ENCODE peak calls at places on chromosomes 5 and 9, in nine cellular contexts. P, X, O, N, E, R, Y, U and M are unnamed samples.

GRCh38 chr9:87518702-87519335 is 21.2 kb downstream of the DAPK1 start:
- DNase-seq in P (peak; percentile 75), X (peak; percentile 61), O (no peak), N (no peak), E (peak; percentile 67), R (peak; percentile 56), Y (no peak), U (no peak), M (no peak)

GRCh38 chr5:57836331-57836730 is 353.7 kb upstream of the ACTBL2 start:
- DNase-seq in P (no peak), X (no peak), O (no peak), N (no peak), E (no peak), R (no peak), Y (no peak), U (no peak), M (no peak)

GRCh38 chr5:143176048-143176447 is 227.4 kb downstream of the NR3C1 start:
- DNase-seq in P (no peak), X (no peak), O (no peak), N (no peak), E (no peak), R (no peak), Y (no peak), U (no peak), M (no peak)

GRCh38 chr9:4021621-4022213 is 278.2 kb downstream of the GLIS3 start:
- DNase-seq in P (no peak), X (no peak), O (no peak), N (no peak), E (no peak), R (no peak), Y (no peak), U (no peak), M (no peak)

GRCh38 chr9:79663878-79664277 is 92.1 kb downstream of the TLE4 start:
- DNase-seq in P (no peak), X (no peak), O (no peak), N (no peak), E (no peak), R (no peak), Y (no peak), U (no peak), M (no peak)

GRCh38 chr5:172887735-172888134 is 53.7 kb downstream of the ERGIC1 start:
- DNase-seq in P (peak; percentile 82), X (no peak), O (no peak), N (no peak), E (no peak), R (no peak), Y (peak; percentile 96), U (peak; percentile 82), M (no peak)

GRCh38 chr5:140553657-140554056 is 3.6 kb downstream of the SRA1 start:
- DNase-seq in P (no peak), X (no peak), O (no peak), N (peak; percentile 80), E (no peak), R (no peak), Y (no peak), U (no peak), M (no peak)

GRCh38 chr5:138900281-138900965 is 25.3 kb upstream of the LRRTM2 start:
- DNase-seq in P (peak; percentile 43), X (no peak), O (no peak), N (peak; percentile 76), E (no peak), R (no peak), Y (peak; percentile 69), U (no peak), M (no peak)

GRCh38 chr5:82349651-82350050 is 71.5 kb upstream of the RPS23 start:
- DNase-seq in P (no peak), X (no peak), O (peak; percentile 87), N (no peak), E (no peak), R (no peak), Y (no peak), U (no peak), M (no peak)

GRCh38 chr5:179763215-179763945 is 30.4 kb upstream of the LTC4S start:
- DNase-seq in P (peak; percentile 92), X (peak; percentile 78), O (no peak), N (peak; percentile 75), E (peak; percentile 64), R (peak; percentile 71), Y (peak; percentile 81), U (peak; percentile 73), M (peak; percentile 82)

GRCh38 chr9:126057461-126057860 is 269.2 kb upstream of the MVB12B start:
- DNase-seq in P (no peak), X (no peak), O (no peak), N (no peak), E (no peak), R (no peak), Y (no peak), U (peak; percentile 51), M (no peak)

GRCh38 chr9:122580360-122580759 is 2.8 kb downstream of the OR1L8 start:
- DNase-seq in P (no peak), X (no peak), O (no peak), N (peak; percentile 55), E (no peak), R (no peak), Y (peak; percentile 53), U (no peak), M (no peak)

GRCh38 chr5:108381034-108381954 is 604 bp downstream of the FBXL17 start:
- DNase-seq in P (peak; percentile 61), X (peak; percentile 78), O (peak; percentile 76), N (peak; percentile 78), E (peak; percentile 81), R (peak; percentile 84), Y (peak; percentile 62), U (peak; percentile 93), M (peak; percentile 80)

GRCh38 chr5:351911-352225 is 30.4 kb downstream of the AHRR start:
- DNase-seq in P (no peak), X (no peak), O (no peak), N (no peak), E (peak; percentile 21), R (no peak), Y (no peak), U (no peak), M (no peak)

GRCh38 chr9:114694719-114695269 is 12.8 kb upstream of the TEX48 start:
- DNase-seq in P (no peak), X (no peak), O (no peak), N (no peak), E (no peak), R (no peak), Y (no peak), U (no peak), M (no peak)

GRCh38 chr9:35609001-35609819 is 4.1 kb downstream of the TESK1 start:
- DNase-seq in P (no peak), X (no peak), O (no peak), N (no peak), E (no peak), R (no peak), Y (no peak), U (peak; percentile 76), M (no peak)

GRCh38 chr5:107378218-107378899 is 292.4 kb downstream of the EFNA5 start:
- DNase-seq in P (peak; percentile 12), X (no peak), O (no peak), N (peak; percentile 19), E (no peak), R (no peak), Y (no peak), U (no peak), M (peak; percentile 20)

GRCh38 chr5:112784726-112785125 is 47.0 kb downstream of the APC start:
- DNase-seq in P (peak; percentile 63), X (peak; percentile 17), O (no peak), N (no peak), E (no peak), R (no peak), Y (no peak), U (no peak), M (no peak)

GRCh38 chr9:131198316-131198715 is 72.9 kb downstream of the NUP214 start:
- DNase-seq in P (no peak), X (no peak), O (no peak), N (no peak), E (no peak), R (no peak), Y (no peak), U (no peak), M (no peak)
- H3K36me3 ChIP-seq in P (peaks cover 17% of the 10 kb centered on the region), X (peaks cover 35% of the 10 kb centered on the region), O (peaks cover 50% of the 10 kb centered on the region), N (peaks cover 29% of the 10 kb centered on the region), E (peaks cover 31% of the 10 kb centered on the region), R (peaks cover 66% of the 10 kb centered on the region), Y (peaks cover 71% of the 10 kb centered on the region), U (peaks cover 19% of the 10 kb centered on the region), M (peaks cover 5% of the 10 kb centered on the region)

GRCh38 chr5:177492841-177493240 is 4.6 kb downstream of the PDLIM7 start:
- DNase-seq in P (no peak), X (no peak), O (no peak), N (no peak), E (no peak), R (no peak), Y (no peak), U (no peak), M (no peak)
- H3K36me3 ChIP-seq in P (peaks cover 62% of the 10 kb centered on the region), X (no peaks in the 10 kb centered on the region), O (peaks cover 35% of the 10 kb centered on the region), N (peaks cover 13% of the 10 kb centered on the region), E (peaks cover 5% of the 10 kb centered on the region), R (peaks cover 19% of the 10 kb centered on the region), Y (peaks cover 70% of the 10 kb centered on the region), U (peaks cover 12% of the 10 kb centered on the region), M (peaks cover 4% of the 10 kb centered on the region)

GRCh38 chr5:150750469-150750868 is 8.3 kb downstream of the DCTN4 start:
- DNase-seq in P (no peak), X (no peak), O (no peak), N (no peak), E (no peak), R (no peak), Y (no peak), U (no peak), M (no peak)

GRCh38 chr5:150753863-150754262 is 5.0 kb downstream of the DCTN4 start:
- DNase-seq in P (no peak), X (no peak), O (no peak), N (no peak), E (no peak), R (no peak), Y (no peak), U (no peak), M (no peak)

GRCh38 chr5:150751096-150751891 is 7.5 kb downstream of the DCTN4 start:
- DNase-seq in P (peak; percentile 27), X (no peak), O (no peak), N (no peak), E (no peak), R (no peak), Y (no peak), U (no peak), M (no peak)

GRCh38 chr5:150757087-150757649 is 1.6 kb downstream of the DCTN4 start:
- DNase-seq in P (no peak), X (no peak), O (no peak), N (peak; percentile 29), E (no peak), R (no peak), Y (no peak), U (no peak), M (no peak)

GRCh38 chr5:150753463-150753862 is 5.4 kb downstream of the DCTN4 start:
- DNase-seq in P (no peak), X (no peak), O (no peak), N (no peak), E (no peak), R (no peak), Y (no peak), U (no peak), M (no peak)
- H3K36me3 ChIP-seq in P (peaks cover 10% of the 10 kb centered on the region), X (peaks cover 9% of the 10 kb centered on the region), O (peaks cover 27% of the 10 kb centered on the region), N (peaks cover 29% of the 10 kb centered on the region), E (peaks cover 7% of the 10 kb centered on the region), R (peaks cover 17% of the 10 kb centered on the region), Y (peaks cover 30% of the 10 kb centered on the region), U (peaks cover 2% of the 10 kb centered on the region), M (peaks cover 6% of the 10 kb centered on the region)

DNA sequence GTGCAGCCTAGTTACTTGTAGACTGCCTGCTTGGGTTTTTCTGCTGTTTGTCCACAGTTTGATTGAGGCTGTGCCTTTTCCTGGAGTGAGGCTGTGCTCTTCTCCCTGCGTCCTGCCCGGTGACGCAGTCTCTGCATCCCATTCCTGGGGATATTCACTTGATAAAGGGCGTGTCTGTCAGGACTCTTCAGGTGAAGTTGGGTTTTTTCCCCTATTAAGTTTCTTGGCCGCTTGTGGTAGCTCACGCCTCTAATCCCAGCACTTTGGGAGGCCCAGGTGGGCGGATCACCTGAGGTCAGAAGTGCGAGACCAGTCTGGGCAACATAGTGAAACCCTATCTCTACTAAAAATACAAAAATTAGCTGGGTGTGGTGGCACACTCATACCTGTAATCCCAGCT is 50.0 kb upstream of the SUSD3 start:
- DNase-seq in P (no peak), X (no peak), O (peak; percentile 23), N (no peak), E (peak; percentile 29), R (no peak), Y (no peak), U (no peak), M (no peak)
- H3K36me3 ChIP-seq in P (no peaks in the 10 kb centered on the region), X (no peaks in the 10 kb centered on the region), O (no peaks in the 10 kb centered on the region), N (no peaks in the 10 kb centered on the region), E (no peaks in the 10 kb centered on the region), R (peaks cover 4% of the 10 kb centered on the region), Y (no peaks in the 10 kb centered on the region), U (no peaks in the 10 kb centered on the region), M (no peaks in the 10 kb centered on the region)